ENCODE peak calls at places on chromosomes 7 and 10, in six cellular contexts. One of them, this sample, is unnamed.
A peak's percentile ranks its signal among the peaks of the same experiment; 100 is the strongest.

GRCh38 chr7:88111842-88112385 is 107.9 kb downstream of the SRI start:
- ATAC-seq in DND-41: no peak
- ATAC-seq in activated T-helper 17 cell treated with anti-CD3 and anti-CD28 coated beads, Interleukin-2, amount 50 U/mL, for 72 hours: no peak
- ATAC-seq in heart left ventricle: peak; percentile 62
- ATAC-seq in activated CD8-positive, alpha-beta memory T cell treated with anti-CD3 and anti-CD28 coated beads, Interleukin-2, amount 10 ng/mL, durations not matched to agents 7 days and 5 days: no peak
- ATAC-seq in stimulated activated effector memory CD8-positive, alpha-beta T cell treated with anti-CD3 and anti-CD28 coated beads, Interleukin-12 subunit alpha, Interleukin-12 subunit beta, amount 100 ng/mL, for 72 hours: no peak
- ATAC-seq in this sample: peak; percentile 48

GRCh38 chr10:49417311-49418052 is 21.6 kb upstream of the DRGX start:
- ATAC-seq in DND-41: no peak
- ATAC-seq in activated T-helper 17 cell treated with anti-CD3 and anti-CD28 coated beads, Interleukin-2, amount 50 U/mL, for 72 hours: no peak
- ATAC-seq in heart left ventricle: no peak
- ATAC-seq in activated CD8-positive, alpha-beta memory T cell treated with anti-CD3 and anti-CD28 coated beads, Interleukin-2, amount 10 ng/mL, durations not matched to agents 7 days and 5 days: no peak
- ATAC-seq in stimulated activated effector memory CD8-positive, alpha-beta T cell treated with anti-CD3 and anti-CD28 coated beads, Interleukin-12 subunit alpha, Interleukin-12 subunit beta, amount 100 ng/mL, for 72 hours: no peak
- ATAC-seq in this sample: no peak

GRCh38 chr7:30549933-30550493 is 44.7 kb upstream of the GARS1 start:
- ATAC-seq in DND-41: no peak
- ATAC-seq in activated T-helper 17 cell treated with anti-CD3 and anti-CD28 coated beads, Interleukin-2, amount 50 U/mL, for 72 hours: peak; percentile 42
- ATAC-seq in heart left ventricle: peak; percentile 82
- ATAC-seq in activated CD8-positive, alpha-beta memory T cell treated with anti-CD3 and anti-CD28 coated beads, Interleukin-2, amount 10 ng/mL, durations not matched to agents 7 days and 5 days: no peak
- ATAC-seq in stimulated activated effector memory CD8-positive, alpha-beta T cell treated with anti-CD3 and anti-CD28 coated beads, Interleukin-12 subunit alpha, Interleukin-12 subunit beta, amount 100 ng/mL, for 72 hours: no peak
- ATAC-seq in this sample: no peak

GRCh38 chr10:107618461-107619093 is 454.1 kb upstream of the SORCS1 start:
- ATAC-seq in DND-41: no peak
- ATAC-seq in activated T-helper 17 cell treated with anti-CD3 and anti-CD28 coated beads, Interleukin-2, amount 50 U/mL, for 72 hours: no peak
- ATAC-seq in heart left ventricle: no peak
- ATAC-seq in activated CD8-positive, alpha-beta memory T cell treated with anti-CD3 and anti-CD28 coated beads, Interleukin-2, amount 10 ng/mL, durations not matched to agents 7 days and 5 days: no peak
- ATAC-seq in stimulated activated effector memory CD8-positive, alpha-beta T cell treated with anti-CD3 and anti-CD28 coated beads, Interleukin-12 subunit alpha, Interleukin-12 subunit beta, amount 100 ng/mL, for 72 hours: no peak
- ATAC-seq in this sample: no peak

GRCh38 chr7:48105045-48105444 is 16.0 kb downstream of the UPP1 start:
- ATAC-seq in DND-41: no peak
- ATAC-seq in activated T-helper 17 cell treated with anti-CD3 and anti-CD28 coated beads, Interleukin-2, amount 50 U/mL, for 72 hours: no peak
- ATAC-seq in heart left ventricle: no peak
- ATAC-seq in activated CD8-positive, alpha-beta memory T cell treated with anti-CD3 and anti-CD28 coated beads, Interleukin-2, amount 10 ng/mL, durations not matched to agents 7 days and 5 days: no peak
- ATAC-seq in stimulated activated effector memory CD8-positive, alpha-beta T cell treated with anti-CD3 and anti-CD28 coated beads, Interleukin-12 subunit alpha, Interleukin-12 subunit beta, amount 100 ng/mL, for 72 hours: no peak
- ATAC-seq in this sample: no peak

GRCh38 chr7:122306320-122307227 is 2.0 kb upstream of the FEZF1 start:
- ATAC-seq in DND-41: no peak
- ATAC-seq in activated T-helper 17 cell treated with anti-CD3 and anti-CD28 coated beads, Interleukin-2, amount 50 U/mL, for 72 hours: no peak
- ATAC-seq in heart left ventricle: no peak
- ATAC-seq in activated CD8-positive, alpha-beta memory T cell treated with anti-CD3 and anti-CD28 coated beads, Interleukin-2, amount 10 ng/mL, durations not matched to agents 7 days and 5 days: no peak
- ATAC-seq in stimulated activated effector memory CD8-positive, alpha-beta T cell treated with anti-CD3 and anti-CD28 coated beads, Interleukin-12 subunit alpha, Interleukin-12 subunit beta, amount 100 ng/mL, for 72 hours: no peak
- ATAC-seq in this sample: no peak

GRCh38 chr7:147245274-147245673 is 1128.7 kb downstream of the CNTNAP2 start:
- ATAC-seq in DND-41: peak; percentile 67
- ATAC-seq in activated T-helper 17 cell treated with anti-CD3 and anti-CD28 coated beads, Interleukin-2, amount 50 U/mL, for 72 hours: no peak
- ATAC-seq in heart left ventricle: no peak
- ATAC-seq in activated CD8-positive, alpha-beta memory T cell treated with anti-CD3 and anti-CD28 coated beads, Interleukin-2, amount 10 ng/mL, durations not matched to agents 7 days and 5 days: no peak
- ATAC-seq in stimulated activated effector memory CD8-positive, alpha-beta T cell treated with anti-CD3 and anti-CD28 coated beads, Interleukin-12 subunit alpha, Interleukin-12 subunit beta, amount 100 ng/mL, for 72 hours: no peak
- ATAC-seq in this sample: peak; percentile 85

GRCh38 chr10:102119417-102120141 is 589 bp downstream of the LDB1 start:
- ATAC-seq in DND-41: no peak
- ATAC-seq in activated T-helper 17 cell treated with anti-CD3 and anti-CD28 coated beads, Interleukin-2, amount 50 U/mL, for 72 hours: peak; percentile 20
- ATAC-seq in heart left ventricle: peak; percentile 43
- ATAC-seq in activated CD8-positive, alpha-beta memory T cell treated with anti-CD3 and anti-CD28 coated beads, Interleukin-2, amount 10 ng/mL, durations not matched to agents 7 days and 5 days: peak; percentile 17
- ATAC-seq in stimulated activated effector memory CD8-positive, alpha-beta T cell treated with anti-CD3 and anti-CD28 coated beads, Interleukin-12 subunit alpha, Interleukin-12 subunit beta, amount 100 ng/mL, for 72 hours: peak; percentile 25
- ATAC-seq in this sample: peak; percentile 23

GRCh38 chr10:70649526-70649925 is 22.8 kb upstream of the ADAMTS14 start:
- ATAC-seq in DND-41: no peak
- ATAC-seq in activated T-helper 17 cell treated with anti-CD3 and anti-CD28 coated beads, Interleukin-2, amount 50 U/mL, for 72 hours: peak; percentile 96
- ATAC-seq in heart left ventricle: no peak
- ATAC-seq in activated CD8-positive, alpha-beta memory T cell treated with anti-CD3 and anti-CD28 coated beads, Interleukin-2, amount 10 ng/mL, durations not matched to agents 7 days and 5 days: no peak
- ATAC-seq in stimulated activated effector memory CD8-positive, alpha-beta T cell treated with anti-CD3 and anti-CD28 coated beads, Interleukin-12 subunit alpha, Interleukin-12 subunit beta, amount 100 ng/mL, for 72 hours: peak; percentile 98
- ATAC-seq in this sample: no peak

GRCh38 chr7:112108984-112109383 is 97.2 kb downstream of the DOCK4 start:
- ATAC-seq in DND-41: no peak
- ATAC-seq in activated T-helper 17 cell treated with anti-CD3 and anti-CD28 coated beads, Interleukin-2, amount 50 U/mL, for 72 hours: no peak
- ATAC-seq in heart left ventricle: no peak
- ATAC-seq in activated CD8-positive, alpha-beta memory T cell treated with anti-CD3 and anti-CD28 coated beads, Interleukin-2, amount 10 ng/mL, durations not matched to agents 7 days and 5 days: no peak
- ATAC-seq in stimulated activated effector memory CD8-positive, alpha-beta T cell treated with anti-CD3 and anti-CD28 coated beads, Interleukin-12 subunit alpha, Interleukin-12 subunit beta, amount 100 ng/mL, for 72 hours: no peak
- ATAC-seq in this sample: no peak

GRCh38 chr10:26384600-26384999 is 53.5 kb upstream of the APBB1IP start:
- ATAC-seq in DND-41: no peak
- ATAC-seq in activated T-helper 17 cell treated with anti-CD3 and anti-CD28 coated beads, Interleukin-2, amount 50 U/mL, for 72 hours: no peak
- ATAC-seq in heart left ventricle: no peak
- ATAC-seq in activated CD8-positive, alpha-beta memory T cell treated with anti-CD3 and anti-CD28 coated beads, Interleukin-2, amount 10 ng/mL, durations not matched to agents 7 days and 5 days: no peak
- ATAC-seq in stimulated activated effector memory CD8-positive, alpha-beta T cell treated with anti-CD3 and anti-CD28 coated beads, Interleukin-12 subunit alpha, Interleukin-12 subunit beta, amount 100 ng/mL, for 72 hours: no peak
- ATAC-seq in this sample: no peak

GRCh38 chr7:102128303-102128702 is 158.4 kb upstream of the SH2B2 start:
- ATAC-seq in DND-41: no peak
- ATAC-seq in activated T-helper 17 cell treated with anti-CD3 and anti-CD28 coated beads, Interleukin-2, amount 50 U/mL, for 72 hours: no peak
- ATAC-seq in heart left ventricle: no peak
- ATAC-seq in activated CD8-positive, alpha-beta memory T cell treated with anti-CD3 and anti-CD28 coated beads, Interleukin-2, amount 10 ng/mL, durations not matched to agents 7 days and 5 days: no peak
- ATAC-seq in stimulated activated effector memory CD8-positive, alpha-beta T cell treated with anti-CD3 and anti-CD28 coated beads, Interleukin-12 subunit alpha, Interleukin-12 subunit beta, amount 100 ng/mL, for 72 hours: no peak
- ATAC-seq in this sample: no peak

GRCh38 chr7:22432203-22432718 is 67.7 kb downstream of the STEAP1B start:
- ATAC-seq in DND-41: no peak
- ATAC-seq in activated T-helper 17 cell treated with anti-CD3 and anti-CD28 coated beads, Interleukin-2, amount 50 U/mL, for 72 hours: no peak
- ATAC-seq in heart left ventricle: no peak
- ATAC-seq in activated CD8-positive, alpha-beta memory T cell treated with anti-CD3 and anti-CD28 coated beads, Interleukin-2, amount 10 ng/mL, durations not matched to agents 7 days and 5 days: no peak
- ATAC-seq in stimulated activated effector memory CD8-positive, alpha-beta T cell treated with anti-CD3 and anti-CD28 coated beads, Interleukin-12 subunit alpha, Interleukin-12 subunit beta, amount 100 ng/mL, for 72 hours: no peak
- ATAC-seq in this sample: no peak

GRCh38 chr10:5619366-5620211 is 46.8 kb downstream of the ASB13 start:
- ATAC-seq in DND-41: peak; percentile 24
- ATAC-seq in activated T-helper 17 cell treated with anti-CD3 and anti-CD28 coated beads, Interleukin-2, amount 50 U/mL, for 72 hours: no peak
- ATAC-seq in heart left ventricle: peak; percentile 17
- ATAC-seq in activated CD8-positive, alpha-beta memory T cell treated with anti-CD3 and anti-CD28 coated beads, Interleukin-2, amount 10 ng/mL, durations not matched to agents 7 days and 5 days: no peak
- ATAC-seq in stimulated activated effector memory CD8-positive, alpha-beta T cell treated with anti-CD3 and anti-CD28 coated beads, Interleukin-12 subunit alpha, Interleukin-12 subunit beta, amount 100 ng/mL, for 72 hours: no peak
- ATAC-seq in this sample: no peak

GRCh38 chr10:26879744-26880143 is 19.0 kb upstream of the ABI1 start:
- ATAC-seq in DND-41: no peak
- ATAC-seq in activated T-helper 17 cell treated with anti-CD3 and anti-CD28 coated beads, Interleukin-2, amount 50 U/mL, for 72 hours: no peak
- ATAC-seq in heart left ventricle: peak; percentile 67
- ATAC-seq in activated CD8-positive, alpha-beta memory T cell treated with anti-CD3 and anti-CD28 coated beads, Interleukin-2, amount 10 ng/mL, durations not matched to agents 7 days and 5 days: no peak
- ATAC-seq in stimulated activated effector memory CD8-positive, alpha-beta T cell treated with anti-CD3 and anti-CD28 coated beads, Interleukin-12 subunit alpha, Interleukin-12 subunit beta, amount 100 ng/mL, for 72 hours: no peak
- ATAC-seq in this sample: no peak

GRCh38 chr10:30709229-30709628 is 79.7 kb upstream of the LYZL2 start:
- ATAC-seq in DND-41: no peak
- ATAC-seq in activated T-helper 17 cell treated with anti-CD3 and anti-CD28 coated beads, Interleukin-2, amount 50 U/mL, for 72 hours: no peak
- ATAC-seq in heart left ventricle: no peak
- ATAC-seq in activated CD8-positive, alpha-beta memory T cell treated with anti-CD3 and anti-CD28 coated beads, Interleukin-2, amount 10 ng/mL, durations not matched to agents 7 days and 5 days: no peak
- ATAC-seq in stimulated activated effector memory CD8-positive, alpha-beta T cell treated with anti-CD3 and anti-CD28 coated beads, Interleukin-12 subunit alpha, Interleukin-12 subunit beta, amount 100 ng/mL, for 72 hours: no peak
- ATAC-seq in this sample: no peak

GRCh38 chr7:16933296-16934248 is 51.8 kb upstream of the AGR3 start:
- ATAC-seq in DND-41: peak; percentile 99
- ATAC-seq in activated T-helper 17 cell treated with anti-CD3 and anti-CD28 coated beads, Interleukin-2, amount 50 U/mL, for 72 hours: peak; percentile 45
- ATAC-seq in heart left ventricle: peak; percentile 32
- ATAC-seq in activated CD8-positive, alpha-beta memory T cell treated with anti-CD3 and anti-CD28 coated beads, Interleukin-2, amount 10 ng/mL, durations not matched to agents 7 days and 5 days: peak; percentile 66
- ATAC-seq in stimulated activated effector memory CD8-positive, alpha-beta T cell treated with anti-CD3 and anti-CD28 coated beads, Interleukin-12 subunit alpha, Interleukin-12 subunit beta, amount 100 ng/mL, for 72 hours: peak; percentile 43
- ATAC-seq in this sample: no peak

This sample was measured in SK-N-SH treated with all-trans-retinoic acid at 6 μM for 48 hours.